ENCODE peak calls at places on chromosomes 5 and 9, in eight cellular contexts. B is CD8-positive, alpha-beta memory T cell; F is HepG2; P is AG08395; N is stimulated activated naive CD4-positive, alpha-beta T cell treated with Interleukin-2 at 50 U/mL for 16 hours; D is ELR; S is heart left ventricle; W is frontal cortex. U is an unnamed sample.

GRCh38 chr5:149636861-149637246 is 55.6 kb downstream of the ARHGEF37 start:
- DNase-seq in D (peak; percentile 82), B (peak; percentile 71), W (peak; percentile 37), N (no peak), F (peak; percentile 63), S (no peak), P (peak; percentile 80), U (no peak)

GRCh38 chr9:32508728-32509127 is 17.3 kb downstream of the RIGI start:
- DNase-seq in F (peak; percentile 15), N (no peak), D (no peak), P (no peak), W (no peak), S (no peak), B (no peak), U (no peak)

GRCh38 chr5:38078161-38078560 is 180.2 kb upstream of the EGFLAM start:
- DNase-seq in D (peak; percentile 45), F (peak; percentile 10), W (no peak), B (no peak), N (no peak), S (no peak), P (peak; percentile 31), U (no peak)

GRCh38 chr5:154986151-154986550 is 27.4 kb upstream of the KIF4B start:
- DNase-seq in N (no peak), D (no peak), P (no peak), W (no peak), B (no peak), F (no peak), S (no peak), U (no peak)

GRCh38 chr5:102958481-102959011 is 161.4 kb downstream of the GIN1 start:
- DNase-seq in D (peak; percentile 61), N (no peak), P (peak; percentile 20), S (no peak), W (no peak), B (no peak), F (no peak), U (no peak)

GRCh38 chr5:107719207-107719606 is 48.5 kb upstream of the EFNA5 start:
- DNase-seq in D (no peak), F (no peak), P (no peak), W (no peak), S (no peak), N (no peak), B (no peak), U (no peak)

GRCh38 chr9:78563269-78563668 is 266.3 kb downstream of the PSAT1 start:
- DNase-seq in F (no peak), S (no peak), W (no peak), D (no peak), N (no peak), P (no peak), B (no peak), U (no peak)

GRCh38 chr9:92392690-92393089 is 11.7 kb downstream of the OGN start:
- DNase-seq in D (peak; percentile 45), S (no peak), P (no peak), F (no peak), N (no peak), W (no peak), B (no peak), U (no peak)

GRCh38 chr5:2240118-2240904 is 357.6 kb upstream of the IRX4 start:
- DNase-seq in W (no peak), N (no peak), D (no peak), S (no peak), P (no peak), B (no peak), F (no peak), U (no peak)

GRCh38 chr9:100554935-100555401 is 22.9 kb upstream of the CAVIN4 start:
- DNase-seq in N (no peak), P (no peak), D (no peak), W (no peak), B (no peak), S (no peak), F (no peak), U (no peak)